ENCODE peak calls at places on chromosomes 6 and 20, in six cellular contexts. D is coronary artery, S is fibroblast of lung, A is left ventricle myocardium inferior, Q is AG04450, U is pancreas. C is an unnamed sample.

GRCh38 chr6:147173140-147173539 is 31.1 kb upstream of the STXBP5 start:
- DNase-seq in Q (no peak), U (no peak), S (no peak), A (no peak), D (no peak), C (no peak)

GRCh38 chr6:83488448-83488847 is 23.9 kb upstream of the PRSS35 start:
- DNase-seq in U (no peak), A (no peak), S (no peak), D (no peak), Q (no peak), C (no peak)

GRCh38 chr6:108846628-108847027 is 1.6 kb upstream of the ARMC2 start:
- DNase-seq in S (no peak), U (no peak), D (no peak), Q (no peak), A (no peak), C (no peak)

GRCh38 chr6:83462524-83462923 is 31.7 kb upstream of the ME1 start:
- DNase-seq in S (no peak), U (no peak), Q (no peak), A (no peak), D (no peak), C (no peak)

GRCh38 chr6:30124391-30124790 is 11.5 kb upstream of the TRIM31 start:
- DNase-seq in Q (no peak), U (no peak), S (no peak), D (no peak), A (no peak), C (no peak)

GRCh38 chr6:11779308-11780096 is 899 bp upstream of the ADTRP start:
- DNase-seq in U (no peak), D (no peak), A (no peak), S (peak), Q (no peak), C (no peak)

GRCh38 chr20:20237093-20237959 is 130.6 kb upstream of the INSM1 start:
- DNase-seq in U (peak), S (peak), D (no peak), A (no peak), Q (peak), C (peak)

GRCh38 chr6:110415297-110415916 is at the start of gene DDO:
- DNase-seq in U (peak), A (peak), D (peak), Q (no peak), S (peak), C (no peak)

GRCh38 chr6:137271245-137272183 is 52.3 kb upstream of the IFNGR1 start:
- DNase-seq in A (no peak), U (no peak), S (peak), Q (peak), D (no peak), C (no peak)

GRCh38 chr20:10954137-10954840 is 280.5 kb upstream of the JAG1 start:
- DNase-seq in U (peak), Q (no peak), D (no peak), S (peak), A (no peak), C (no peak)

GRCh38 chr6:97023982-97024381 is 99.5 kb downstream of the KLHL32 start:
- DNase-seq in S (no peak), A (no peak), D (no peak), U (no peak), Q (no peak), C (no peak)

GRCh38 chr6:16909599-16910360 is 148.5 kb upstream of the ATXN1 start:
- DNase-seq in U (no peak), S (peak), Q (no peak), A (no peak), D (no peak), C (no peak)

GRCh38 chr20:44965651-44966029 is 672 bp upstream of the STK4 start:
- DNase-seq in S (no peak), A (no peak), D (no peak), Q (no peak), U (no peak), C (no peak)

GRCh38 chr20:44959082-44959895 is 908 bp downstream of the TOMM34 start:
- DNase-seq in U (no peak), Q (no peak), D (no peak), A (no peak), S (peak), C (peak)

GRCh38 chr20:5058873-5059272 is 57.6 kb upstream of the SLC23A2 start:
- DNase-seq in U (no peak), Q (no peak), S (no peak), A (no peak), D (no peak), C (no peak)

GRCh38 chr20:5061209-5061608 is 58.5 kb downstream of the PCNA start:
- DNase-seq in A (no peak), S (peak), Q (no peak), D (no peak), U (no peak), C (no peak)

DNA sequence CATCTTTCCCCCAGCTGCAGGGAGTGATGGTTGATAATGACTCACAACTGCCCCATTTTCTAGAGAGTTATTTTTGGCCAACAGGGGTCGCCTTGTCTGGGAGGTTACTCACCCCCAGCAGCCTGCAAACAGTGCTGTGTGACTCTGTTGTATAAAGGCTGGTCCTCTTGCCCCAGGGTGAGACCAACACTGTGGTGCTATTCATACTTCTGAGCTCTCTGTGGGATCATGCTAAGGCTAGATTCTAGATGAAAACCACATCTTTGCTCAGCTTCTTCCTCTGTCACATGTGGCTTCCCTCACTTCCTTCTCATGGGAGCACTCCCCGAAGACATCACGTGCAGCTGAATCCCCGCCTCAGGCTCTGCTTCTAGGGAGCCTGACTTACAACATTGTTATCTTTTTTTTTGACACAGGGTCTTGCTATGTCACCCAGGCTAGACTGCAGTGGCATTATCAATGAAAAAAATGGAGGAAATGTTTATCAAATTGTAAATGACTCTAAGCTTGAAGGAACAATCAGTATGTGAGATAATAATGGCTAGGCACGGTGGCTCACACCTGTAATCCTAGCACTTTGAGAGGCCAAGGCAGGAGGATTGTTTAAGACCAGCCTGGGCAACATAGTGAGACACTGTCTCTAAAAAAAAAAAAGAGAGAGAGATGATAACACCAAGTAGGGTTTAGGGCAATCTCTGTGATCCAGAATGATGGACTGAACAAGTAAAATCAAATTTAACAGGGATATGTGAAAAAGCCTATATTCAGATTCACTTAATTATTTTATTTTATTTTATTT is 55.7 kb upstream of the SLC23A2 start:
- DNase-seq in A (peak), S (peak), D (no peak), Q (no peak), U (peak), C (peak)
- TF ChIP-seq CTCF in A (peak), S (peak), D (no peak), Q (peak), U (no peak), C (peak)

DNA sequence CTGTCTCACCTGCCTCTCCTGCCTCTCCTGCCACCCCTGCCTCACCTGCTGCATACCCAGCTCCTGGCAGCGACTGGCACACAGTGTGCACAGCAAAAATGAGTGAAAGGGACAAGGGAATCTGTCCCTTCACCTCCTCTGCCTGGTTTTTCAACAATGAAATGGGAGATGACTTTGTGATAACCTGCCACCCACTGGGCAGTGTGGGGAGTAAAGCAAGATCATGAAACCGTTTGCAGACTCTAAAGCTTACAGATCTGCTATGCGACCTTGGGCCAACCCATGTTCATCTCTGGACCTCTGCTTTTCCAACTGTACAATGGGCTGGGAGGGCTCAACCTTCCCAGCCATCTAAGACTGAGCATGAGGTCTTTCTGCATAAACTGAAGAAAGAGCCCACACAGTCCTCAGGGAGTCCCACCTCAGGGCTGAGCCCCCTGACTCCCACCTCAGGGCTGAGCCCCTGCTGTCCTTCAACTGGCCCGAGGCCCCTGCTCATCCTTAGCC is 81.1 kb downstream of the RIPOR3 start:
- DNase-seq in Q (no peak), A (no peak), D (no peak), S (no peak), U (no peak), C (no peak)
- TF ChIP-seq CTCF in Q (no peak), A (no peak), D (no peak), S (no peak), U (no peak), C (no peak)

GRCh38 chr6:159540152-159540551 is 152.9 kb downstream of the SOD2 start:
- DNase-seq in S (no peak), Q (no peak), U (no peak), D (no peak), A (no peak), C (no peak)
- TF ChIP-seq CTCF in S (peak), Q (peak), U (no peak), D (no peak), A (peak), C (no peak)

GRCh38 chr20:768426-768978 is at the start of gene SLC52A3:
- DNase-seq in U (peak), D (no peak), Q (no peak), A (peak), S (no peak), C (no peak)
- TF ChIP-seq CTCF in U (no peak), D (no peak), Q (no peak), A (peak), S (no peak), C (no peak)

GRCh38 chr6:19319005-19319404 is 518.2 kb upstream of the ID4 start:
- DNase-seq in Q (no peak), A (no peak), U (no peak), D (no peak), S (no peak), C (no peak)

GRCh38 chr6:19327246-19327645 is 509.9 kb upstream of the ID4 start:
- DNase-seq in U (no peak), A (no peak), D (no peak), S (peak), Q (no peak), C (no peak)

GRCh38 chr6:19320066-19320465 is 517.1 kb upstream of the ID4 start:
- DNase-seq in U (no peak), D (no peak), Q (no peak), A (no peak), S (no peak), C (no peak)

GRCh38 chr6:19325335-19325789 is 511.8 kb upstream of the ID4 start:
- DNase-seq in D (no peak), S (peak), U (no peak), Q (no peak), A (no peak), C (no peak)

GRCh38 chr6:19322691-19323470 is 514.3 kb upstream of the ID4 start:
- DNase-seq in A (no peak), Q (no peak), D (no peak), U (no peak), S (peak), C (no peak)
- TF ChIP-seq CTCF in A (no peak), Q (no peak), D (no peak), U (no peak), S (no peak), C (no peak)

GRCh38 chr20:31719644-31720485 is 2.8 kb downstream of the BCL2L1 start:
- DNase-seq in Q (no peak), U (no peak), D (no peak), S (peak), A (no peak), C (no peak)
- TF ChIP-seq CTCF in Q (no peak), U (no peak), D (no peak), S (no peak), A (no peak), C (no peak)

DNA sequence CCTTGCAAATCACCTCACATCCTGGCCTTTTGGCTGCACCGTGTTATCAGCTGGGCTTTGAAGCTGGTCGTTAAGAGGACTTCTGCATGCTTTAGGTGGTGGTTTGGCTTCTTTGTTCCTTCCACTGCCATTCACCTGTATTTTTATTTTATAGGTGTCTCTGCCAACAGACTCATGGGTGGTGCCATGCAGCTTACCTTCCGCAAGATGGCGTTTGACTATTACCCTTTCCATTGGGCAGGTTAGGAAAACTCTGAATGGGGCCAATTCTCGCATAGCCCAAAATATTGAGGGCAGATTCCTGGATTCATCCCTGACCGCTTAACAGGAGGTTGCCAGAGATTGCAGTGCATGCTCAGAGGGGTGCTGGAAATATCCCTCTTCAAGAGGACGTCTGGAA is 32.4 kb downstream of the TAF11 start:
- DNase-seq in S (no peak), U (no peak), D (no peak), A (no peak), Q (no peak), C (no peak)
- TF ChIP-seq CTCF in S (no peak), U (no peak), D (no peak), A (no peak), Q (no peak), C (no peak)

GRCh38 chr20:63005862-63006564 is 751 bp downstream of the BHLHE23 start:
- DNase-seq in A (no peak), S (peak), Q (no peak), D (no peak), U (no peak), C (no peak)

GRCh38 chr20:63007472-63007721 is 633 bp upstream of the BHLHE23 start:
- DNase-seq in A (no peak), Q (no peak), S (no peak), U (no peak), D (no peak), C (no peak)

GRCh38 chr20:63007722-63008488 is 1.1 kb upstream of the BHLHE23 start:
- DNase-seq in D (no peak), A (no peak), S (no peak), U (no peak), Q (no peak), C (no peak)

GRCh38 chr20:63005240-63005861 is 1.4 kb downstream of the BHLHE23 start:
- DNase-seq in A (no peak), U (no peak), Q (no peak), S (no peak), D (no peak), C (no peak)

GRCh38 chr20:63006611-63007471 is at the start of gene BHLHE23:
- DNase-seq in Q (no peak), S (no peak), A (peak), D (no peak), U (no peak), C (peak)
- TF ChIP-seq CTCF in Q (no peak), S (no peak), A (no peak), D (no peak), U (no peak), C (no peak)

DNA sequence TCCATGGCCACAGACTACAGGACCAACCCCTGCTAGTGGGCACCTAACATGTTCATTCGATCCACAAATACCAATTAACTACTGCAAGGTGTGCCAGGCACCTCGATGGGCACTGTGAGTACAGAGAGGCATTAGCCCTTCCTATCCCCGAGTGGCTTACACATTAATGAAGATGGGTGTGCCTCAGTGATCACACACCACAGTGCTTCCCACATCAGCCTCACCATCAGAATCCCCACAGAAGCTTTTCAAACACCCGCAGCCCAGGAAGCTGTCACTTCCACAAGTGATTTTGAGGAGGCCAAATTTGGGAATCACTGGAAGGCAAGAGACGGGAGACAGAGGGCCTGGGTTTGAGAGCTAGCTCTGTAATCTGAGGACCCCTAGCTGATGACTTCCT is 23.7 kb downstream of the EZR start:
- DNase-seq in S (no peak), A (no peak), D (no peak), Q (no peak), U (no peak), C (no peak)
- TF ChIP-seq CTCF in S (no peak), A (no peak), D (no peak), Q (no peak), U (no peak), C (no peak)

GRCh38 chr6:40509716-40510260 is 77.4 kb downstream of the LRFN2 start:
- DNase-seq in Q (no peak), S (no peak), U (no peak), D (no peak), A (no peak), C (no peak)
- TF ChIP-seq CTCF in Q (no peak), S (no peak), U (no peak), D (no peak), A (no peak), C (no peak)

C was measured in GM20000.